ENCODE peak calls at places on chromosome 16, in ten cellular contexts. Y is HuH-7, T is ELR, D is ovary, H is NCI-H1694 treated with DMSO at 0.1 percent for 48 hours, R is AG09309, K is cardiac muscle cell, B is IMR-90, M is K562, I is NCI-H2029. V is an unnamed sample.
A peak's percentile ranks its signal among the peaks of the same experiment; 100 is the strongest.

GRCh38 chr16:10849736-10850477 is 27.1 kb upstream of the CIITA start:
- DNase-seq in Y (no peak), T (no peak), B (no peak), I (no peak), R (no peak), D (no peak), H (no peak), K (no peak), M (no peak), V (no peak)

GRCh38 chr16:23869052-23869451 is 33.3 kb downstream of the PRKCB start:
- DNase-seq in D (no peak), R (no peak), B (no peak), T (no peak), H (no peak), M (no peak), K (no peak), I (no peak), Y (no peak), V (no peak)

GRCh38 chr16:5738586-5738985 is 641.0 kb upstream of the EEF2KMT start:
- DNase-seq in B (no peak), K (no peak), M (no peak), Y (no peak), I (peak; percentile 17), H (no peak), R (no peak), D (no peak), T (no peak), V (no peak)

GRCh38 chr16:3070608-3071111 is 5.2 kb downstream of the IL32 start:
- DNase-seq in D (no peak), H (no peak), K (no peak), T (no peak), M (no peak), I (no peak), Y (no peak), B (no peak), R (no peak), V (no peak)

GRCh38 chr16:86872833-86873232 is 294.5 kb downstream of the FOXL1 start:
- DNase-seq in D (no peak), T (no peak), I (no peak), R (no peak), H (no peak), M (no peak), B (no peak), K (peak; percentile 34), Y (no peak), V (no peak)

GRCh38 chr16:53130193-53131049 is 75.6 kb downstream of the CHD9 start:
- DNase-seq in Y (peak; percentile 93), B (peak; percentile 92), M (peak; percentile 96), H (peak; percentile 79), K (peak; percentile 98), I (peak; percentile 68), R (peak; percentile 79), D (peak; percentile 96), T (peak; percentile 94), V (peak; percentile 77)

GRCh38 chr16:3745751-3746355 is 28.5 kb upstream of the TRAP1 start:
- DNase-seq in K (no peak), I (no peak), B (peak; percentile 70), T (peak; percentile 12), D (no peak), Y (no peak), M (no peak), H (no peak), R (no peak), V (no peak)

GRCh38 chr16:80028581-80029380 is 428.2 kb upstream of the MAF start:
- DNase-seq in Y (no peak), B (no peak), R (no peak), K (peak; percentile 75), H (no peak), T (no peak), D (no peak), I (no peak), M (no peak), V (no peak)

GRCh38 chr16:66549284-66550131 is at the start of gene TK2:
- DNase-seq in R (no peak), D (peak; percentile 83), Y (peak; percentile 70), H (peak; percentile 44), K (peak; percentile 78), T (peak; percentile 81), M (peak; percentile 85), B (peak; percentile 72), I (no peak), V (no peak)

GRCh38 chr16:66267287-66268137 is 99.0 kb upstream of the CDH5 start:
- DNase-seq in Y (no peak), R (no peak), D (no peak), T (no peak), B (no peak), I (no peak), K (no peak), M (no peak), H (no peak), V (no peak)

GRCh38 chr16:80142940-80143339 is 397.9 kb upstream of the DYNLRB2 start:
- DNase-seq in I (no peak), R (no peak), T (no peak), H (no peak), B (no peak), M (no peak), Y (no peak), D (no peak), K (no peak), V (no peak)

GRCh38 chr16:58842156-58842555 is 108.0 kb upstream of the GOT2 start:
- DNase-seq in Y (no peak), R (no peak), B (no peak), I (no peak), T (no peak), M (no peak), H (no peak), D (no peak), K (no peak), V (no peak)

GRCh38 chr16:68062910-68063393 is 22.2 kb upstream of the NFATC3 start:
- DNase-seq in H (no peak), K (no peak), M (no peak), D (no peak), B (no peak), R (no peak), T (no peak), Y (no peak), I (no peak), V (no peak)

GRCh38 chr16:1505073-1505844 is 12.1 kb downstream of the TELO2 start:
- DNase-seq in I (no peak), R (no peak), D (no peak), H (no peak), M (no peak), T (no peak), B (no peak), K (no peak), Y (no peak), V (no peak)

GRCh38 chr16:84673203-84673535 is 24.9 kb downstream of the KLHL36 start:
- DNase-seq in K (no peak), D (no peak), R (no peak), Y (no peak), B (no peak), M (no peak), I (no peak), H (no peak), T (peak; percentile 57), V (no peak)

GRCh38 chr16:9082422-9082821 is 9.0 kb upstream of the HAPSTR1 start:
- DNase-seq in B (no peak), R (no peak), I (no peak), T (no peak), H (no peak), Y (no peak), D (no peak), K (no peak), M (no peak), V (no peak)

GRCh38 chr16:25192096-25192495 is 24.7 kb upstream of the AQP8 start:
- DNase-seq in B (peak; percentile 19), H (no peak), T (peak; percentile 74), K (no peak), I (no peak), D (no peak), Y (no peak), M (no peak), R (peak; percentile 33), V (no peak)

GRCh38 chr16:81424761-81425160 is 19.8 kb upstream of the CMIP start:
- DNase-seq in R (no peak), T (peak; percentile 68), H (no peak), Y (no peak), I (no peak), M (no peak), K (no peak), B (peak; percentile 34), D (no peak), V (no peak)

GRCh38 chr16:3158498-3159314 is 23.9 kb downstream of the ZNF213 start:
- DNase-seq in Y (peak; percentile 97), H (peak; percentile 13), I (peak; percentile 62), B (peak; percentile 83), M (peak; percentile 96), K (peak; percentile 54), D (peak; percentile 84), R (no peak), T (peak; percentile 93), V (no peak)

GRCh38 chr16:89120281-89120680 is 26.6 kb downstream of the ACSF3 start:
- DNase-seq in R (no peak), K (no peak), D (no peak), T (no peak), I (no peak), H (no peak), M (no peak), B (no peak), Y (no peak), V (no peak)

GRCh38 chr16:28596115-28596630 is 677 bp downstream of the SULT1A2 start:
- DNase-seq in D (no peak), H (no peak), R (no peak), M (peak; percentile 32), B (no peak), I (no peak), K (no peak), T (no peak), Y (no peak), V (no peak)

GRCh38 chr16:23679274-23679985 is 741 bp downstream of the PLK1 start:
- DNase-seq in H (no peak), Y (peak; percentile 51), M (peak; percentile 89), K (peak; percentile 43), B (peak; percentile 57), D (no peak), I (peak; percentile 10), T (peak; percentile 69), R (no peak), V (no peak)

GRCh38 chr16:46859719-46860152 is 24.4 kb upstream of the GPT2 start:
- DNase-seq in M (peak; percentile 32), D (no peak), K (no peak), I (no peak), H (no peak), R (peak; percentile 52), T (peak; percentile 97), Y (no peak), B (peak; percentile 91), V (no peak)

GRCh38 chr16:1375741-1376410 is 24.1 kb downstream of the GNPTG start:
- DNase-seq in I (no peak), T (no peak), D (no peak), K (no peak), R (no peak), H (no peak), M (no peak), Y (no peak), B (no peak), V (no peak)

GRCh38 chr16:25126820-25127232 is 15.3 kb downstream of the LCMT1 start:
- DNase-seq in D (no peak), K (peak; percentile 51), R (peak; percentile 71), M (peak; percentile 21), T (peak; percentile 90), I (peak; percentile 29), Y (no peak), H (peak; percentile 16), B (peak; percentile 91), V (no peak)

GRCh38 chr16:69822174-69822935 is 60.2 kb downstream of the WWP2 start:
- DNase-seq in H (no peak), R (no peak), M (no peak), Y (no peak), D (no peak), B (no peak), K (no peak), I (no peak), T (no peak), V (no peak)

GRCh38 chr16:66692341-66692740 is 4.2 kb downstream of the CMTM4 start:
- DNase-seq in M (no peak), H (no peak), Y (no peak), B (no peak), T (no peak), I (no peak), K (no peak), R (no peak), D (no peak), V (no peak)

GRCh38 chr16:27829975-27830374 is 233.5 kb downstream of the GSG1L start:
- DNase-seq in D (no peak), M (no peak), R (no peak), B (no peak), K (no peak), H (no peak), Y (no peak), T (no peak), I (no peak), V (no peak)